ENCODE peak calls at places on chromosomes 2 and 18, in four cellular contexts. E is type B pancreatic cell, O is GM12864, Y is A549. T is an unnamed sample.

GRCh38 chr2:145066151-145066661 is 546.3 kb upstream of the ZEB2 start:
- DNase-seq in E (no peak), Y (no peak), O (no peak), T (no peak)

GRCh38 chr18:64294967-64295366 is 146.1 kb upstream of the LINC00305 start:
- DNase-seq in O (no peak), Y (no peak), E (no peak), T (no peak)

GRCh38 chr2:38097611-38098350 is 21.8 kb upstream of the CYP1B1 start:
- DNase-seq in E (no peak), O (no peak), Y (no peak), T (no peak)

GRCh38 chr2:208015475-208015874 is 9.9 kb downstream of the PLEKHM3 start:
- DNase-seq in Y (no peak), O (no peak), E (no peak), T (no peak)

GRCh38 chr18:76985156-76985950 is 147.2 kb downstream of the MBP start:
- DNase-seq in Y (no peak), E (peak), O (no peak), T (no peak)

GRCh38 chr2:239878686-239879085 is 146.5 kb downstream of the NDUFA10 start:
- DNase-seq in Y (no peak), O (no peak), E (peak), T (no peak)

GRCh38 chr2:233351423-233351822 is 2.9 kb upstream of the DGKD start:
- DNase-seq in Y (no peak), E (no peak), O (no peak), T (no peak)

GRCh38 chr2:215711484-215712034 is 275.7 kb upstream of the FN1 start:
- DNase-seq in Y (peak), E (no peak), O (no peak), T (no peak)

GRCh38 chr2:111618577-111618930 is 265.4 kb downstream of the ANAPC1 start:
- DNase-seq in Y (no peak), E (no peak), O (no peak), T (no peak)

GRCh38 chr2:137208361-137208973 is 443.1 kb downstream of the THSD7B start:
- DNase-seq in Y (no peak), E (no peak), O (no peak), T (no peak)

GRCh38 chr18:68796936-68797690 is 767 bp upstream of the CCDC102B start:
- DNase-seq in O (no peak), E (no peak), Y (no peak), T (no peak)

GRCh38 chr2:189020179-189020578 is 46.0 kb downstream of the COL3A1 start:
- DNase-seq in O (no peak), Y (no peak), E (no peak), T (no peak)

GRCh38 chr2:189022002-189022401 is 47.8 kb downstream of the COL3A1 start:
- DNase-seq in E (no peak), Y (no peak), O (no peak), T (no peak)

GRCh38 chr2:189022492-189022891 is 48.3 kb downstream of the COL3A1 start:
- DNase-seq in Y (no peak), E (no peak), O (no peak), T (no peak)

DNA sequence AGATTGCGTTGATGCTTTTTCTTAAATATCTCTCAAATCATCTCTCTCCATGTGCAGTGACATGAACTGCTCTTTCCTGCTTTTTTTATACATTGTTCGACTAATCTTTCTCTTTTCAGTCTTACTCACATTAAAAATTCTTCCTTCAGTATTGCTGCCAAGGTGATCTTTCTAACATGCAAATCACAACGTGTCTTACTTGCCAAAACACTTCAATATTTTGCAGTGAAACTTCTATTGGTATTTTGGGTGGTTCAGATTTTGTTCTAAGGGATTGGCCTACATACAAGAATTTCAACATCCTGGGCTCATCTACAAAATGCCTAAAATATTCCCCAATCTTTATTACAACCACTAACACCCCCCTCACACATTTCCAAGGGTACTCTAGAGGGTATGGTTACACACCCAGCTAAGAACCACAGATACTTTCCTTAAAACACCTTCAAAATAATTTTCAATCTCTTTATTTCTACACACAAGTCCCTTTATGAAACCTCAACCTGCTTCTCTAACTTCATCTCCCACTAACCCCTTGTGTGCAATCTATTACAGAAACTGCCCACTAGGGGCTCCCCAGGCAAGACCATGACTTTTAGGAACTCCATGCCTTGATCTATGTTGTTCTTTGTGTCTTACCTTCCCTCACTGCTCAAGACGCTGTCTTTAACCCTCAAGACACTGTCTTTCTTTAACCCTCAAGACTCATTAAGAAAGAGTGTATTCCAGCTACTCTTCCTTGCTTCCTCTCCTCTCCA is 50.9 kb downstream of the COL3A1 start:
- DNase-seq in Y (peak), O (no peak), E (no peak), T (no peak)
- TF ChIP-seq CTCF in Y (peak), O (peak), E (peak), T (peak)

GRCh38 chr18:36411745-36412168 is 114.2 kb downstream of the FHOD3 start:
- DNase-seq in E (no peak), O (no peak), Y (peak), T (peak)
- TF ChIP-seq CTCF in E (peak), O (peak), Y (no peak), T (peak)

DNA sequence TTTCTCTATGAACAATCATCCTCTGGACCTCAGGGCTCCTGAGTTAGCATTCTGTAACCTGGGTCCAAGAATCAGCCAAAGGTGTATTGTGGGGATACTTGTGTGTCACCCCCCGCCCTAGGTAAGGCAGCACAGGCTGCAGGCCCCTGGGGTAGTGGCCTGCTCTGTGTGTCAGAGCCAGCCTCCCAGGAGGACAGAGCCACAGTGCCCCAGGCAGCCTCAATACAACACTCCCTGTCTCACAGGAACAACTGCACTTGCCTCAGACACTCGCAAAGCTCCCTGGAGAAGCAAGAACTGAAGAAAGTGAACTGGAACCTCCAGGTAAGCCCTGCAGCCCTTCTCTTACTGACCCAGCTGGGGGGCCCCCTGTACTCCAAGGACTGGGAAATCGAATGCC is 121.3 kb upstream of the PPP1CB start:
- DNase-seq in Y (no peak), O (no peak), E (no peak), T (no peak)
- TF ChIP-seq CTCF in Y (no peak), O (no peak), E (no peak), T (no peak)

DNA sequence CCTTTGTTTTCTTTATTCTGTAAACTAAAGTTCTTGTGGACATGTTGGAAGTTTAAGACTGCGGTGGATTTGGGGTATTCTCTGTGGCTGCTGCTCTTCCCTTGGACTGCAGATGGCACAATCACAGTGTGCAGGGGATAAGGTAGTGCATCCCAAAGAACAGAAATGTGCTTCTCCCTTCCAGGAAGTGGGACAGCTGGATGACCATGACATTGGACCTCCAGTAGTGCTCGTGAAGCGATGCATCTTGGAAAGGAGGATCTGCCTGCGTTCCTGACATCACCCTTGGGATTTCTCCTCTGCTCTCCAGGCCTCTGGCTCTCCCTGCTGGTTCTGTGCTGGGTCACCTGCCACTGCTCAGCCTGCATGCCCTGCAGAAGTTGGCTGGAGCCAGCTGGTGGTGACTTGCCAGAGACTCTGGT is 109.9 kb downstream of the SLC4A3 start:
- DNase-seq in E (no peak), O (no peak), Y (peak), T (peak)
- TF ChIP-seq CTCF in E (peak), O (peak), Y (peak), T (peak)

GRCh38 chr2:28175028-28175427 is 217.6 kb upstream of the FOSL2 start:
- DNase-seq in Y (no peak), E (no peak), O (no peak), T (no peak)
- TF ChIP-seq CTCF in Y (no peak), E (no peak), O (peak), T (no peak)

GRCh38 chr2:241904011-241904718 is 34.6 kb downstream of the RTP5 start:
- DNase-seq in E (peak), O (no peak), Y (no peak), T (no peak)
- TF ChIP-seq CTCF in E (no peak), O (no peak), Y (no peak), T (no peak)

GRCh38 chr18:50159654-50160046 is 35.3 kb downstream of the MYO5B start:
- DNase-seq in E (no peak), O (no peak), Y (no peak), T (no peak)

GRCh38 chr18:50158866-50159653 is 35.9 kb downstream of the MYO5B start:
- DNase-seq in E (no peak), Y (no peak), O (no peak), T (no peak)

GRCh38 chr18:50161806-50162205 is 33.1 kb downstream of the MYO5B start:
- DNase-seq in Y (no peak), E (no peak), O (no peak), T (no peak)

GRCh38 chr18:50162486-50163304 is 32.3 kb downstream of the MYO5B start:
- DNase-seq in E (no peak), Y (no peak), O (no peak), T (no peak)

DNA sequence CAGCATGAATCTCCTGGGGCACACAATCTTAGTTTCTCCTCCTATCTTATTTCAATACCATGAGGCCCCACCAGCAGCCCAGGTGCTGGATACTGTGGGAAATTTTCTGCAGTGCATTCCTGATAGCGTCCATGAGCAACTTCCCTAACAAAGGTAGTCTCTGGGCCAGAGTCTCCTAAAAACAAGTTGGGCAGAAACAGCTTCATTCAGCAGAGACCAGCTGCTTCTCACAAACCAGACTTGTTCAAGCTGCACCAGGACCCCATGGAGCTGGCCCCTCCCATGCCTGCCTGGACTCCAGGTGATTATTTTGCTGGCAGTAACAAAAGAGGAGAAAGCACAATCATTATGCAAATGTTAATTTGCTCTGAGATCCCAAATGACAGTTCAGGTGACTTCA is 31.4 kb downstream of the MYO5B start:
- DNase-seq in O (no peak), E (no peak), Y (no peak), T (no peak)
- TF ChIP-seq CTCF in O (no peak), E (no peak), Y (no peak), T (no peak)

GRCh38 chr2:149645391-149645790 is 57.8 kb upstream of the MMADHC start:
- DNase-seq in Y (no peak), E (no peak), O (no peak), T (no peak)
- TF ChIP-seq CTCF in Y (no peak), E (peak), O (no peak), T (no peak)

DNA sequence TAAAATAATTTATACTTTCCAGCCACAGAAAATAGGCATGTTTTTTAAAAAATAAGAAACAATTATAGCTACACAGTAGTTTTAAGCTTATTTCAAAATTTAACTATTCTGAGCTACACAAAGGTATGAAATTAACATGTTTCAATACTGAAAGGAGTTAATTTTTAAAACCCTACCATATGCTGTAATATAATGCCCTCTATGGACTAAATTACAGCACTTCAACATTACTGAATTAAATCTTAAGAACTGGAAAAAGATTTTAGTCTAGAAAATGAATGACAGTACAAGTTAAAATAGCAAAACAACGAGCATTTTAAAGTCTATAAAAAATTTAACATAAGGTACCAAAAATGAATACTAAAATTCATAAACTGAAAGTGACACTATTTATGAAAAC is 36.3 kb downstream of the RTN4 start:
- DNase-seq in Y (no peak), E (no peak), O (no peak), T (no peak)
- TF ChIP-seq CTCF in Y (peak), E (peak), O (no peak), T (no peak)

GRCh38 chr2:18214936-18215335 is 336.5 kb downstream of the KCNS3 start:
- DNase-seq in E (no peak), Y (no peak), O (no peak), T (no peak)

GRCh38 chr2:18213986-18214385 is 335.5 kb downstream of the KCNS3 start:
- DNase-seq in Y (no peak), E (no peak), O (no peak), T (no peak)

GRCh38 chr2:18218160-18218933 is 339.9 kb downstream of the KCNS3 start:
- DNase-seq in O (no peak), E (no peak), Y (no peak), T (no peak)

GRCh38 chr2:18219676-18220075 is 340.8 kb downstream of the RDH14 start:
- DNase-seq in Y (no peak), O (no peak), E (no peak), T (no peak)
- TF ChIP-seq CTCF in Y (no peak), O (no peak), E (no peak), T (no peak)

T was measured in nephron progenitor cell.